ENCODE peak calls at places on chromosomes 1 and 21, in nine cellular contexts. G is stimulated activated effector memory CD8-positive, alpha-beta T cell treated with anti-CD3 and anti-CD28 coated beads, Interleukin-12 subunit alpha, Interleukin-12 subunit beta, amount 100 ng/mL, for 72 hours; K is Daoy; Q is activated T-cell treated with anti-CD3 and anti-CD28 coated beads for 48 hours; Z is HFF-Myc; S is psoas muscle; Y is uterus; A is progenitor cell of endocrine pancreas; M is stimulated activated CD8-positive, alpha-beta memory T cell treated with anti-CD3 and anti-CD28 coated beads, Interleukin-15, amount 100 ng/mL, for 4 hours. O is an unnamed sample.

GRCh38 chr21:45356653-45357435 is 48.1 kb upstream of the COL18A1 start:
- DNase-seq in G (no peak), K (no peak), Q (no peak), Z (no peak), S (no peak), Y (no peak), A (no peak), M (no peak), O (no peak)

GRCh38 chr1:224205438-224205840 is 22.4 kb downstream of the DEGS1 start:
- DNase-seq in G (no peak), K (peak), Q (peak), Z (no peak), S (no peak), Y (no peak), A (no peak), M (peak), O (no peak)

GRCh38 chr1:14539309-14539708 is 59.2 kb upstream of the KAZN start:
- DNase-seq in G (no peak), K (no peak), Q (no peak), Z (no peak), S (no peak), Y (no peak), A (no peak), M (no peak), O (no peak)

GRCh38 chr1:203547147-203547546 is 53.2 kb downstream of the OPTC start:
- DNase-seq in G (no peak), K (no peak), Q (no peak), Z (no peak), S (no peak), Y (no peak), A (no peak), M (no peak), O (no peak)

GRCh38 chr1:225820522-225821120 is 10.7 kb downstream of the EPHX1 start:
- DNase-seq in G (no peak), K (no peak), Q (no peak), Z (no peak), S (no peak), Y (no peak), A (no peak), M (no peak), O (no peak)

GRCh38 chr1:54009406-54009805 is 8.6 kb downstream of the LDLRAD1 start:
- DNase-seq in G (no peak), K (no peak), Q (no peak), Z (no peak), S (no peak), Y (no peak), A (no peak), M (no peak), O (no peak)

GRCh38 chr1:205512059-205513045 is 7.9 kb downstream of the CDK18 start:
- DNase-seq in G (no peak), K (peak), Q (no peak), Z (no peak), S (no peak), Y (no peak), A (no peak), M (no peak), O (no peak)

GRCh38 chr1:206466840-206467649 is 3.2 kb upstream of the IKBKE start:
- DNase-seq in G (no peak), K (no peak), Q (no peak), Z (no peak), S (no peak), Y (no peak), A (no peak), M (no peak), O (no peak)

GRCh38 chr1:199218065-199218464 is 579.2 kb downstream of the PTPRC start:
- DNase-seq in G (no peak), K (no peak), Q (no peak), Z (no peak), S (no peak), Y (no peak), A (no peak), M (no peak), O (no peak)

GRCh38 chr1:38291906-38292521 is 245.4 kb upstream of the POU3F1 start:
- DNase-seq in G (peak), K (no peak), Q (no peak), Z (no peak), S (no peak), Y (no peak), A (no peak), M (no peak), O (no peak)

GRCh38 chr1:210817385-210818275 is 316.3 kb downstream of the KCNH1 start:
- DNase-seq in G (no peak), K (no peak), Q (no peak), Z (no peak), S (no peak), Y (no peak), A (no peak), M (no peak), O (no peak)

GRCh38 chr1:151661728-151662127 is 49.9 kb downstream of the SNX27 start:
- DNase-seq in G (no peak), K (no peak), Q (no peak), Z (no peak), S (no peak), Y (no peak), A (no peak), M (no peak), O (no peak)

GRCh38 chr1:201320168-201320842 is 37.0 kb downstream of the PKP1 start:
- DNase-seq in G (no peak), K (no peak), Q (no peak), Z (no peak), S (no peak), Y (no peak), A (no peak), M (no peak), O (no peak)

GRCh38 chr1:7827134-7827955 is 25.5 kb downstream of the UTS2 start:
- DNase-seq in G (peak), K (no peak), Q (peak), Z (no peak), S (no peak), Y (no peak), A (no peak), M (no peak), O (no peak)

GRCh38 chr1:177659259-177659658 is 310.6 kb downstream of the SEC16B start:
- DNase-seq in G (no peak), K (no peak), Q (no peak), Z (no peak), S (no peak), Y (no peak), A (no peak), M (no peak), O (no peak)

GRCh38 chr1:228016653-228017355 is 10.0 kb downstream of the WNT3A start:
- DNase-seq in G (no peak), K (no peak), Q (no peak), Z (no peak), S (no peak), Y (no peak), A (no peak), M (no peak), O (no peak)